ENCODE peak calls at places on chromosome 3, in ten cellular contexts. J is fibroblast of lung; Q is Peyer's patch; D is spleen; W is adrenal gland; G is CD8-positive, alpha-beta T cell; V is endodermal cell; B is neuronal stem cell; S is HL-60; M is CD4-positive, CD25-positive, alpha-beta regulatory T cell. Z is an unnamed sample.

GRCh38 chr3:44242716-44243115 is 1.0 kb downstream of the TOPAZ1 start:
- DNase-seq in J (no peak), V (no peak), B (no peak), G (no peak), D (no peak), S (no peak), Q (no peak), M (no peak), W (no peak), Z (no peak)

GRCh38 chr3:189508784-189509489 is 122.3 kb upstream of the TP63 start:
- DNase-seq in G (no peak), B (no peak), M (no peak), W (no peak), D (no peak), V (no peak), Q (no peak), J (no peak), S (no peak), Z (no peak)

GRCh38 chr3:12893872-12894271 is 52.5 kb upstream of the RPL32 start:
- DNase-seq in J (no peak), M (no peak), S (no peak), B (no peak), D (no peak), W (no peak), V (no peak), G (no peak), Q (no peak), Z (no peak)

GRCh38 chr3:2303567-2303966 is 204.9 kb downstream of the CNTN4 start:
- DNase-seq in W (no peak), S (no peak), J (peak; percentile 1), B (peak; percentile 57), V (peak; percentile 88), Q (no peak), G (no peak), D (no peak), M (no peak), Z (no peak)

GRCh38 chr3:151923901-151924300 is 50.5 kb downstream of the SUCNR1 start:
- DNase-seq in W (no peak), D (no peak), B (no peak), J (peak; percentile 38), Q (no peak), M (no peak), G (no peak), S (no peak), V (no peak), Z (no peak)

GRCh38 chr3:69104585-69104984 is 17.8 kb downstream of the LMOD3 start:
- DNase-seq in W (no peak), B (no peak), V (no peak), S (no peak), Q (no peak), D (no peak), G (no peak), M (no peak), J (no peak), Z (no peak)

GRCh38 chr3:171687064-171687463 is 123.2 kb downstream of the PLD1 start:
- DNase-seq in V (no peak), S (no peak), M (no peak), W (no peak), G (no peak), Q (no peak), B (no peak), D (no peak), J (no peak), Z (no peak)

GRCh38 chr3:106197532-106198187 is 328.8 kb upstream of the CBLB start:
- DNase-seq in G (no peak), J (no peak), S (no peak), B (no peak), W (no peak), M (no peak), Q (no peak), D (no peak), V (no peak), Z (no peak)

GRCh38 chr3:116863842-116864626 is 154.5 kb downstream of the TUSC7 start:
- DNase-seq in Q (no peak), G (no peak), B (peak; percentile 56), W (peak; percentile 65), J (peak; percentile 76), S (no peak), V (peak; percentile 73), M (no peak), D (no peak), Z (no peak)

GRCh38 chr3:189632238-189632637 is 1.0 kb downstream of the TP63 start:
- DNase-seq in M (no peak), W (no peak), J (no peak), B (no peak), Q (no peak), D (no peak), S (no peak), V (no peak), G (no peak), Z (no peak)

GRCh38 chr3:147421184-147421912 is 12.2 kb downstream of the ZIC1 start:
- DNase-seq in V (peak; percentile 86), B (peak; percentile 55), W (no peak), Q (no peak), M (no peak), J (no peak), D (no peak), S (no peak), G (no peak), Z (no peak)

GRCh38 chr3:150286390-150287147 is 121.5 kb upstream of the TSC22D2 start:
- DNase-seq in W (no peak), S (peak; percentile 6), M (peak; percentile 49), D (no peak), V (peak; percentile 68), J (peak; percentile 64), Q (no peak), G (no peak), B (no peak), Z (no peak)

GRCh38 chr3:190696777-190697501 is 165.6 kb downstream of the GMNC start:
- DNase-seq in J (peak; percentile 63), S (no peak), D (no peak), W (no peak), B (peak; percentile 12), Q (no peak), G (no peak), V (no peak), M (peak; percentile 5), Z (no peak)

GRCh38 chr3:141853146-141853690 is 23.2 kb upstream of the ATP1B3 start:
- DNase-seq in D (no peak), G (no peak), V (no peak), B (no peak), J (peak; percentile 41), S (no peak), Q (no peak), W (no peak), M (no peak), Z (no peak)

GRCh38 chr3:124772081-124772831 is 42.0 kb downstream of the UMPS start:
- DNase-seq in S (no peak), V (no peak), B (no peak), Q (no peak), D (peak; percentile 73), J (peak; percentile 68), M (no peak), G (no peak), W (peak; percentile 96), Z (no peak)

GRCh38 chr3:108124337-108125150 is 33.7 kb upstream of the CD47 start:
- DNase-seq in S (peak; percentile 57), D (no peak), M (peak; percentile 68), J (peak; percentile 6), W (no peak), Q (peak; percentile 72), V (peak; percentile 49), B (no peak), G (peak; percentile 41), Z (no peak)

GRCh38 chr3:38554127-38554827 is 58.1 kb downstream of the EXOG start:
- DNase-seq in J (no peak), Q (no peak), W (peak; percentile 17), V (peak; percentile 7), S (no peak), B (no peak), D (peak; percentile 44), M (no peak), G (no peak), Z (peak; percentile 16)

GRCh38 chr3:180246688-180247195 is 210.0 kb upstream of the PEX5L start:
- DNase-seq in V (no peak), Q (no peak), J (no peak), D (no peak), S (peak; percentile 82), B (no peak), G (no peak), M (no peak), W (no peak), Z (no peak)

DNA sequence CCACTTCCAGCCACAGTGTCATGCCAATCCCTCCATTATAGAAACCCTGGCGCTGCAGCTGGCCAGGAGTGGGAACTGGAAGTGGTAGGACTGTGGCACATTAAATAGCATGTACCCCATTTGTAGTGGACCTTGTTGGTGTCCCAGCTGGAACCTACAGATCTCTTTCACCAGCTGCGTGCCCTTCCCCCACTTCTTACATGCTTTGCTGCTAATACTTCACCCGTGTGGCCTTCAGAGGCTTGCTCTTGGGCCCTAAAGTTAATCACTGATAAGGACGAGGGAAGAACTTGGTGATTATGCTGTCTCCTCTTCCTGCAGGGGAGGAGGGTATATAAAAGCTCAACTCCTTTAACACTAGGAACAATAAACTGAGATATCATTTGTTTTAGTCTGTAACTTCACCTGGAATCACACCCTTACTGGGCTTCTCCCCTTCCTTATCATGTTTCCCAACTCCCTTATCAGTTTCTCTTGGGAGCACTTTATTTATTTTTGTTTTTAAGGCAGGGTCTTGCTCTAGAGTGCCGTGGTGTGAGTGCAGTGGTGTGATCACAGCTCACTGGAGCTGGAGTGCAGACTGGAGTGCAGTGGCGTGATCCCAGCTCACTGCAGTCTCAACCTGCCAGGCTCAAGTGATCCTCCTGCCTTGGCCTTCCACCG is 43.2 kb upstream of the PIK3R4 start:
- DNase-seq in V (peak; percentile 64), J (no peak), W (no peak), S (no peak), Q (no peak), B (no peak), D (no peak), M (no peak), G (no peak), Z (no peak)
- H3K27me3 ChIP-seq in V (no peaks in the 10 kb centered on the region), J (no peaks in the 10 kb centered on the region), W (no peaks in the 10 kb centered on the region), S (no peaks in the 10 kb centered on the region), Q (no peaks in the 10 kb centered on the region), B (no peaks in the 10 kb centered on the region), D (no peaks in the 10 kb centered on the region), M (peaks cover 17% of the 10 kb centered on the region), G (no peaks in the 10 kb centered on the region), Z (no peaks in the 10 kb centered on the region)

GRCh38 chr3:195570912-195571311 is 12.8 kb downstream of the APOD start:
- DNase-seq in S (no peak), J (no peak), G (no peak), D (no peak), V (no peak), W (no peak), M (no peak), Q (no peak), B (no peak), Z (no peak)
- H3K27me3 ChIP-seq in S (no peaks in the 10 kb centered on the region), J (no peaks in the 10 kb centered on the region), G (no peaks in the 10 kb centered on the region), D (no peaks in the 10 kb centered on the region), V (no peaks in the 10 kb centered on the region), W (no peaks in the 10 kb centered on the region), M (no peaks in the 10 kb centered on the region), Q (no peaks in the 10 kb centered on the region), B (no peaks in the 10 kb centered on the region), Z (peaks cover 5% of the 10 kb centered on the region)

GRCh38 chr3:15266510-15267376 is 60.7 kb downstream of the CAPN7 start:
- DNase-seq in J (no peak), S (no peak), W (peak; percentile 50), M (no peak), G (no peak), V (no peak), B (no peak), D (no peak), Q (no peak), Z (no peak)
- H3K27me3 ChIP-seq in J (no peaks in the 10 kb centered on the region), S (no peaks in the 10 kb centered on the region), W (no peaks in the 10 kb centered on the region), M (no peaks in the 10 kb centered on the region), G (no peaks in the 10 kb centered on the region), V (no peaks in the 10 kb centered on the region), B (no peaks in the 10 kb centered on the region), D (no peaks in the 10 kb centered on the region), Q (no peaks in the 10 kb centered on the region), Z (no peaks in the 10 kb centered on the region)

GRCh38 chr3:81003817-81004216 is 757.6 kb downstream of the GBE1 start:
- DNase-seq in W (no peak), Q (no peak), B (no peak), V (no peak), D (no peak), S (no peak), M (no peak), G (no peak), J (no peak), Z (no peak)
- H3K27me3 ChIP-seq in W (no peaks in the 10 kb centered on the region), Q (no peaks in the 10 kb centered on the region), B (no peaks in the 10 kb centered on the region), V (no peaks in the 10 kb centered on the region), D (no peaks in the 10 kb centered on the region), S (no peaks in the 10 kb centered on the region), M (no peaks in the 10 kb centered on the region), G (no peaks in the 10 kb centered on the region), J (no peaks in the 10 kb centered on the region), Z (no peaks in the 10 kb centered on the region)

Z was measured in upper lobe of right lung.